ENCODE peak calls at places on chromosome 5, in nine cellular contexts. One of them, this sample, is unnamed.

GRCh38 chr5:107576736-107577440 is 93.8 kb downstream of the EFNA5 start:
- DNase-seq in SW480: no peak
- DNase-seq in GM23248: no peak
- DNase-seq in NCI-H524 treated with DMSO at 0.1 percent for 48 hours: no peak
- DNase-seq in stimulated activated CD8-positive, alpha-beta memory T cell treated with anti-CD3 and anti-CD28 coated beads, Interleukin-15, amount 100 ng/mL, for 24 hours: no peak
- DNase-seq in activated CD4-positive, CD25-positive, alpha-beta regulatory T cell treated with anti-CD3 and anti-CD28 coated beads, Interleukin-2, amount 50 U/mL, for 72 hours: no peak
- DNase-seq in WTC11: no peak
- DNase-seq in stimulated activated CD4-positive, alpha-beta T cell treated with anti-CD3 and anti-CD28 coated beads, Interleukin-15, amount 100 ng/mL, for 24 hours: no peak
- DNase-seq in mesendoderm: no peak
- DNase-seq in this sample: no peak

GRCh38 chr5:37665889-37666288 is 174.0 kb downstream of the GDNF start:
- DNase-seq in SW480: peak
- DNase-seq in GM23248: no peak
- DNase-seq in NCI-H524 treated with DMSO at 0.1 percent for 48 hours: peak
- DNase-seq in stimulated activated CD8-positive, alpha-beta memory T cell treated with anti-CD3 and anti-CD28 coated beads, Interleukin-15, amount 100 ng/mL, for 24 hours: no peak
- DNase-seq in activated CD4-positive, CD25-positive, alpha-beta regulatory T cell treated with anti-CD3 and anti-CD28 coated beads, Interleukin-2, amount 50 U/mL, for 72 hours: no peak
- DNase-seq in WTC11: no peak
- DNase-seq in stimulated activated CD4-positive, alpha-beta T cell treated with anti-CD3 and anti-CD28 coated beads, Interleukin-15, amount 100 ng/mL, for 24 hours: no peak
- DNase-seq in mesendoderm: no peak
- DNase-seq in this sample: no peak

GRCh38 chr5:54902817-54903473 is 82.4 kb downstream of the ESM1 start:
- DNase-seq in SW480: peak
- DNase-seq in GM23248: peak
- DNase-seq in NCI-H524 treated with DMSO at 0.1 percent for 48 hours: peak
- DNase-seq in stimulated activated CD8-positive, alpha-beta memory T cell treated with anti-CD3 and anti-CD28 coated beads, Interleukin-15, amount 100 ng/mL, for 24 hours: no peak
- DNase-seq in activated CD4-positive, CD25-positive, alpha-beta regulatory T cell treated with anti-CD3 and anti-CD28 coated beads, Interleukin-2, amount 50 U/mL, for 72 hours: peak
- DNase-seq in WTC11: no peak
- DNase-seq in stimulated activated CD4-positive, alpha-beta T cell treated with anti-CD3 and anti-CD28 coated beads, Interleukin-15, amount 100 ng/mL, for 24 hours: peak
- DNase-seq in mesendoderm: no peak
- DNase-seq in this sample: no peak

GRCh38 chr5:107736608-107737007 is 65.9 kb upstream of the EFNA5 start:
- DNase-seq in SW480: no peak
- DNase-seq in GM23248: no peak
- DNase-seq in NCI-H524 treated with DMSO at 0.1 percent for 48 hours: no peak
- DNase-seq in stimulated activated CD8-positive, alpha-beta memory T cell treated with anti-CD3 and anti-CD28 coated beads, Interleukin-15, amount 100 ng/mL, for 24 hours: no peak
- DNase-seq in activated CD4-positive, CD25-positive, alpha-beta regulatory T cell treated with anti-CD3 and anti-CD28 coated beads, Interleukin-2, amount 50 U/mL, for 72 hours: no peak
- DNase-seq in WTC11: no peak
- DNase-seq in stimulated activated CD4-positive, alpha-beta T cell treated with anti-CD3 and anti-CD28 coated beads, Interleukin-15, amount 100 ng/mL, for 24 hours: no peak
- DNase-seq in mesendoderm: no peak
- DNase-seq in this sample: no peak

GRCh38 chr5:158382473-158382872 is 523.5 kb upstream of the CLINT1 start:
- DNase-seq in SW480: peak
- DNase-seq in GM23248: peak
- DNase-seq in NCI-H524 treated with DMSO at 0.1 percent for 48 hours: no peak
- DNase-seq in stimulated activated CD8-positive, alpha-beta memory T cell treated with anti-CD3 and anti-CD28 coated beads, Interleukin-15, amount 100 ng/mL, for 24 hours: no peak
- DNase-seq in activated CD4-positive, CD25-positive, alpha-beta regulatory T cell treated with anti-CD3 and anti-CD28 coated beads, Interleukin-2, amount 50 U/mL, for 72 hours: no peak
- DNase-seq in WTC11: no peak
- DNase-seq in stimulated activated CD4-positive, alpha-beta T cell treated with anti-CD3 and anti-CD28 coated beads, Interleukin-15, amount 100 ng/mL, for 24 hours: peak
- DNase-seq in mesendoderm: peak
- DNase-seq in this sample: peak

GRCh38 chr5:123735384-123735783 is 223.4 kb downstream of the CSNK1G3 start:
- DNase-seq in SW480: no peak
- DNase-seq in GM23248: no peak
- DNase-seq in NCI-H524 treated with DMSO at 0.1 percent for 48 hours: no peak
- DNase-seq in stimulated activated CD8-positive, alpha-beta memory T cell treated with anti-CD3 and anti-CD28 coated beads, Interleukin-15, amount 100 ng/mL, for 24 hours: no peak
- DNase-seq in activated CD4-positive, CD25-positive, alpha-beta regulatory T cell treated with anti-CD3 and anti-CD28 coated beads, Interleukin-2, amount 50 U/mL, for 72 hours: no peak
- DNase-seq in WTC11: no peak
- DNase-seq in stimulated activated CD4-positive, alpha-beta T cell treated with anti-CD3 and anti-CD28 coated beads, Interleukin-15, amount 100 ng/mL, for 24 hours: no peak
- DNase-seq in mesendoderm: no peak
- DNase-seq in this sample: no peak

GRCh38 chr5:61286446-61287132 is 45.5 kb upstream of the ZSWIM6 start:
- DNase-seq in SW480: no peak
- DNase-seq in GM23248: peak
- DNase-seq in NCI-H524 treated with DMSO at 0.1 percent for 48 hours: no peak
- DNase-seq in stimulated activated CD8-positive, alpha-beta memory T cell treated with anti-CD3 and anti-CD28 coated beads, Interleukin-15, amount 100 ng/mL, for 24 hours: no peak
- DNase-seq in activated CD4-positive, CD25-positive, alpha-beta regulatory T cell treated with anti-CD3 and anti-CD28 coated beads, Interleukin-2, amount 50 U/mL, for 72 hours: no peak
- DNase-seq in WTC11: no peak
- DNase-seq in stimulated activated CD4-positive, alpha-beta T cell treated with anti-CD3 and anti-CD28 coated beads, Interleukin-15, amount 100 ng/mL, for 24 hours: no peak
- DNase-seq in mesendoderm: no peak
- DNase-seq in this sample: no peak

GRCh38 chr5:16897284-16897704 is 38.8 kb downstream of the MYO10 start:
- DNase-seq in SW480: peak
- DNase-seq in GM23248: no peak
- DNase-seq in NCI-H524 treated with DMSO at 0.1 percent for 48 hours: no peak
- DNase-seq in stimulated activated CD8-positive, alpha-beta memory T cell treated with anti-CD3 and anti-CD28 coated beads, Interleukin-15, amount 100 ng/mL, for 24 hours: no peak
- DNase-seq in activated CD4-positive, CD25-positive, alpha-beta regulatory T cell treated with anti-CD3 and anti-CD28 coated beads, Interleukin-2, amount 50 U/mL, for 72 hours: no peak
- DNase-seq in WTC11: no peak
- DNase-seq in stimulated activated CD4-positive, alpha-beta T cell treated with anti-CD3 and anti-CD28 coated beads, Interleukin-15, amount 100 ng/mL, for 24 hours: no peak
- DNase-seq in mesendoderm: peak
- DNase-seq in this sample: no peak

GRCh38 chr5:14172149-14172795 is 29.1 kb downstream of the TRIO start:
- DNase-seq in SW480: no peak
- DNase-seq in GM23248: peak
- DNase-seq in NCI-H524 treated with DMSO at 0.1 percent for 48 hours: peak
- DNase-seq in stimulated activated CD8-positive, alpha-beta memory T cell treated with anti-CD3 and anti-CD28 coated beads, Interleukin-15, amount 100 ng/mL, for 24 hours: no peak
- DNase-seq in activated CD4-positive, CD25-positive, alpha-beta regulatory T cell treated with anti-CD3 and anti-CD28 coated beads, Interleukin-2, amount 50 U/mL, for 72 hours: no peak
- DNase-seq in WTC11: no peak
- DNase-seq in stimulated activated CD4-positive, alpha-beta T cell treated with anti-CD3 and anti-CD28 coated beads, Interleukin-15, amount 100 ng/mL, for 24 hours: no peak
- DNase-seq in mesendoderm: no peak
- DNase-seq in this sample: no peak

GRCh38 chr5:95812100-95812472 is 10.4 kb downstream of the GLRX start:
- DNase-seq in SW480: peak
- DNase-seq in GM23248: peak
- DNase-seq in NCI-H524 treated with DMSO at 0.1 percent for 48 hours: no peak
- DNase-seq in stimulated activated CD8-positive, alpha-beta memory T cell treated with anti-CD3 and anti-CD28 coated beads, Interleukin-15, amount 100 ng/mL, for 24 hours: no peak
- DNase-seq in activated CD4-positive, CD25-positive, alpha-beta regulatory T cell treated with anti-CD3 and anti-CD28 coated beads, Interleukin-2, amount 50 U/mL, for 72 hours: no peak
- DNase-seq in WTC11: no peak
- DNase-seq in stimulated activated CD4-positive, alpha-beta T cell treated with anti-CD3 and anti-CD28 coated beads, Interleukin-15, amount 100 ng/mL, for 24 hours: peak
- DNase-seq in mesendoderm: no peak
- DNase-seq in this sample: no peak

GRCh38 chr5:179314606-179315355 is 30.5 kb downstream of the ADAMTS2 start:
- DNase-seq in SW480: no peak
- DNase-seq in GM23248: peak
- DNase-seq in NCI-H524 treated with DMSO at 0.1 percent for 48 hours: no peak
- DNase-seq in stimulated activated CD8-positive, alpha-beta memory T cell treated with anti-CD3 and anti-CD28 coated beads, Interleukin-15, amount 100 ng/mL, for 24 hours: no peak
- DNase-seq in activated CD4-positive, CD25-positive, alpha-beta regulatory T cell treated with anti-CD3 and anti-CD28 coated beads, Interleukin-2, amount 50 U/mL, for 72 hours: no peak
- DNase-seq in WTC11: peak
- DNase-seq in stimulated activated CD4-positive, alpha-beta T cell treated with anti-CD3 and anti-CD28 coated beads, Interleukin-15, amount 100 ng/mL, for 24 hours: no peak
- DNase-seq in mesendoderm: no peak
- DNase-seq in this sample: no peak

GRCh38 chr5:129387944-129388343 is 72.2 kb upstream of the ADAMTS19 start:
- DNase-seq in SW480: no peak
- DNase-seq in GM23248: no peak
- DNase-seq in NCI-H524 treated with DMSO at 0.1 percent for 48 hours: no peak
- DNase-seq in stimulated activated CD8-positive, alpha-beta memory T cell treated with anti-CD3 and anti-CD28 coated beads, Interleukin-15, amount 100 ng/mL, for 24 hours: no peak
- DNase-seq in activated CD4-positive, CD25-positive, alpha-beta regulatory T cell treated with anti-CD3 and anti-CD28 coated beads, Interleukin-2, amount 50 U/mL, for 72 hours: no peak
- DNase-seq in WTC11: no peak
- DNase-seq in stimulated activated CD4-positive, alpha-beta T cell treated with anti-CD3 and anti-CD28 coated beads, Interleukin-15, amount 100 ng/mL, for 24 hours: no peak
- DNase-seq in mesendoderm: no peak
- DNase-seq in this sample: no peak

GRCh38 chr5:39547548-39548154 is 122.9 kb upstream of the DAB2 start:
- DNase-seq in SW480: peak
- DNase-seq in GM23248: peak
- DNase-seq in NCI-H524 treated with DMSO at 0.1 percent for 48 hours: no peak
- DNase-seq in stimulated activated CD8-positive, alpha-beta memory T cell treated with anti-CD3 and anti-CD28 coated beads, Interleukin-15, amount 100 ng/mL, for 24 hours: no peak
- DNase-seq in activated CD4-positive, CD25-positive, alpha-beta regulatory T cell treated with anti-CD3 and anti-CD28 coated beads, Interleukin-2, amount 50 U/mL, for 72 hours: no peak
- DNase-seq in WTC11: no peak
- DNase-seq in stimulated activated CD4-positive, alpha-beta T cell treated with anti-CD3 and anti-CD28 coated beads, Interleukin-15, amount 100 ng/mL, for 24 hours: peak
- DNase-seq in mesendoderm: peak
- DNase-seq in this sample: peak

GRCh38 chr5:20601678-20602100 is 613.7 kb upstream of the CDH18 start:
- DNase-seq in SW480: peak
- DNase-seq in GM23248: peak
- DNase-seq in NCI-H524 treated with DMSO at 0.1 percent for 48 hours: peak
- DNase-seq in stimulated activated CD8-positive, alpha-beta memory T cell treated with anti-CD3 and anti-CD28 coated beads, Interleukin-15, amount 100 ng/mL, for 24 hours: no peak
- DNase-seq in activated CD4-positive, CD25-positive, alpha-beta regulatory T cell treated with anti-CD3 and anti-CD28 coated beads, Interleukin-2, amount 50 U/mL, for 72 hours: no peak
- DNase-seq in WTC11: peak
- DNase-seq in stimulated activated CD4-positive, alpha-beta T cell treated with anti-CD3 and anti-CD28 coated beads, Interleukin-15, amount 100 ng/mL, for 24 hours: no peak
- DNase-seq in mesendoderm: peak
- DNase-seq in this sample: peak

GRCh38 chr5:174581483-174581882 is 142.9 kb upstream of the MSX2 start:
- DNase-seq in SW480: peak
- DNase-seq in GM23248: peak
- DNase-seq in NCI-H524 treated with DMSO at 0.1 percent for 48 hours: no peak
- DNase-seq in stimulated activated CD8-positive, alpha-beta memory T cell treated with anti-CD3 and anti-CD28 coated beads, Interleukin-15, amount 100 ng/mL, for 24 hours: no peak
- DNase-seq in activated CD4-positive, CD25-positive, alpha-beta regulatory T cell treated with anti-CD3 and anti-CD28 coated beads, Interleukin-2, amount 50 U/mL, for 72 hours: no peak
- DNase-seq in WTC11: peak
- DNase-seq in stimulated activated CD4-positive, alpha-beta T cell treated with anti-CD3 and anti-CD28 coated beads, Interleukin-15, amount 100 ng/mL, for 24 hours: peak
- DNase-seq in mesendoderm: peak
- DNase-seq in this sample: no peak

GRCh38 chr5:143040622-143041021 is 270.4 kb downstream of the ARHGAP26 start:
- DNase-seq in SW480: peak
- DNase-seq in GM23248: no peak
- DNase-seq in NCI-H524 treated with DMSO at 0.1 percent for 48 hours: no peak
- DNase-seq in stimulated activated CD8-positive, alpha-beta memory T cell treated with anti-CD3 and anti-CD28 coated beads, Interleukin-15, amount 100 ng/mL, for 24 hours: no peak
- DNase-seq in activated CD4-positive, CD25-positive, alpha-beta regulatory T cell treated with anti-CD3 and anti-CD28 coated beads, Interleukin-2, amount 50 U/mL, for 72 hours: no peak
- DNase-seq in WTC11: no peak
- DNase-seq in stimulated activated CD4-positive, alpha-beta T cell treated with anti-CD3 and anti-CD28 coated beads, Interleukin-15, amount 100 ng/mL, for 24 hours: no peak
- DNase-seq in mesendoderm: no peak
- DNase-seq in this sample: no peak

GRCh38 chr5:179187229-179187678 is 127.1 kb downstream of the ZNF354C start:
- DNase-seq in SW480: no peak
- DNase-seq in GM23248: no peak
- DNase-seq in NCI-H524 treated with DMSO at 0.1 percent for 48 hours: no peak
- DNase-seq in stimulated activated CD8-positive, alpha-beta memory T cell treated with anti-CD3 and anti-CD28 coated beads, Interleukin-15, amount 100 ng/mL, for 24 hours: no peak
- DNase-seq in activated CD4-positive, CD25-positive, alpha-beta regulatory T cell treated with anti-CD3 and anti-CD28 coated beads, Interleukin-2, amount 50 U/mL, for 72 hours: no peak
- DNase-seq in WTC11: peak
- DNase-seq in stimulated activated CD4-positive, alpha-beta T cell treated with anti-CD3 and anti-CD28 coated beads, Interleukin-15, amount 100 ng/mL, for 24 hours: no peak
- DNase-seq in mesendoderm: peak
- DNase-seq in this sample: no peak

GRCh38 chr5:138276402-138277054 is 2.1 kb upstream of the GFRA3 start:
- DNase-seq in SW480: peak
- DNase-seq in GM23248: no peak
- DNase-seq in NCI-H524 treated with DMSO at 0.1 percent for 48 hours: no peak
- DNase-seq in stimulated activated CD8-positive, alpha-beta memory T cell treated with anti-CD3 and anti-CD28 coated beads, Interleukin-15, amount 100 ng/mL, for 24 hours: no peak
- DNase-seq in activated CD4-positive, CD25-positive, alpha-beta regulatory T cell treated with anti-CD3 and anti-CD28 coated beads, Interleukin-2, amount 50 U/mL, for 72 hours: no peak
- DNase-seq in WTC11: no peak
- DNase-seq in stimulated activated CD4-positive, alpha-beta T cell treated with anti-CD3 and anti-CD28 coated beads, Interleukin-15, amount 100 ng/mL, for 24 hours: no peak
- DNase-seq in mesendoderm: peak
- DNase-seq in this sample: no peak

GRCh38 chr5:179732918-179733763 is 519 bp downstream of the MAML1 start:
- DNase-seq in SW480: peak
- DNase-seq in GM23248: peak
- DNase-seq in NCI-H524 treated with DMSO at 0.1 percent for 48 hours: no peak
- DNase-seq in stimulated activated CD8-positive, alpha-beta memory T cell treated with anti-CD3 and anti-CD28 coated beads, Interleukin-15, amount 100 ng/mL, for 24 hours: no peak
- DNase-seq in activated CD4-positive, CD25-positive, alpha-beta regulatory T cell treated with anti-CD3 and anti-CD28 coated beads, Interleukin-2, amount 50 U/mL, for 72 hours: no peak
- DNase-seq in WTC11: peak
- DNase-seq in stimulated activated CD4-positive, alpha-beta T cell treated with anti-CD3 and anti-CD28 coated beads, Interleukin-15, amount 100 ng/mL, for 24 hours: peak
- DNase-seq in mesendoderm: peak
- DNase-seq in this sample: no peak

GRCh38 chr5:10502130-10502529 is 60.5 kb downstream of the ROPN1L start:
- DNase-seq in SW480: no peak
- DNase-seq in GM23248: no peak
- DNase-seq in NCI-H524 treated with DMSO at 0.1 percent for 48 hours: no peak
- DNase-seq in stimulated activated CD8-positive, alpha-beta memory T cell treated with anti-CD3 and anti-CD28 coated beads, Interleukin-15, amount 100 ng/mL, for 24 hours: no peak
- DNase-seq in activated CD4-positive, CD25-positive, alpha-beta regulatory T cell treated with anti-CD3 and anti-CD28 coated beads, Interleukin-2, amount 50 U/mL, for 72 hours: no peak
- DNase-seq in WTC11: no peak
- DNase-seq in stimulated activated CD4-positive, alpha-beta T cell treated with anti-CD3 and anti-CD28 coated beads, Interleukin-15, amount 100 ng/mL, for 24 hours: no peak
- DNase-seq in mesendoderm: no peak
- DNase-seq in this sample: no peak

GRCh38 chr5:143775258-143775657 is 36.7 kb upstream of the HMHB1 start:
- DNase-seq in SW480: no peak
- DNase-seq in GM23248: peak
- DNase-seq in NCI-H524 treated with DMSO at 0.1 percent for 48 hours: no peak
- DNase-seq in stimulated activated CD8-positive, alpha-beta memory T cell treated with anti-CD3 and anti-CD28 coated beads, Interleukin-15, amount 100 ng/mL, for 24 hours: no peak
- DNase-seq in activated CD4-positive, CD25-positive, alpha-beta regulatory T cell treated with anti-CD3 and anti-CD28 coated beads, Interleukin-2, amount 50 U/mL, for 72 hours: no peak
- DNase-seq in WTC11: no peak
- DNase-seq in stimulated activated CD4-positive, alpha-beta T cell treated with anti-CD3 and anti-CD28 coated beads, Interleukin-15, amount 100 ng/mL, for 24 hours: no peak
- DNase-seq in mesendoderm: no peak
- DNase-seq in this sample: no peak

GRCh38 chr5:6820851-6821479 is 107.7 kb downstream of the TENT4A start:
- DNase-seq in SW480: peak
- DNase-seq in GM23248: peak
- DNase-seq in NCI-H524 treated with DMSO at 0.1 percent for 48 hours: peak
- DNase-seq in stimulated activated CD8-positive, alpha-beta memory T cell treated with anti-CD3 and anti-CD28 coated beads, Interleukin-15, amount 100 ng/mL, for 24 hours: no peak
- DNase-seq in activated CD4-positive, CD25-positive, alpha-beta regulatory T cell treated with anti-CD3 and anti-CD28 coated beads, Interleukin-2, amount 50 U/mL, for 72 hours: peak
- DNase-seq in WTC11: peak
- DNase-seq in stimulated activated CD4-positive, alpha-beta T cell treated with anti-CD3 and anti-CD28 coated beads, Interleukin-15, amount 100 ng/mL, for 24 hours: peak
- DNase-seq in mesendoderm: peak
- DNase-seq in this sample: peak

GRCh38 chr5:148374693-148375360 is 8.9 kb upstream of the FBXO38 start:
- DNase-seq in SW480: peak
- DNase-seq in GM23248: peak
- DNase-seq in NCI-H524 treated with DMSO at 0.1 percent for 48 hours: no peak
- DNase-seq in stimulated activated CD8-positive, alpha-beta memory T cell treated with anti-CD3 and anti-CD28 coated beads, Interleukin-15, amount 100 ng/mL, for 24 hours: no peak
- DNase-seq in activated CD4-positive, CD25-positive, alpha-beta regulatory T cell treated with anti-CD3 and anti-CD28 coated beads, Interleukin-2, amount 50 U/mL, for 72 hours: no peak
- DNase-seq in WTC11: peak
- DNase-seq in stimulated activated CD4-positive, alpha-beta T cell treated with anti-CD3 and anti-CD28 coated beads, Interleukin-15, amount 100 ng/mL, for 24 hours: peak
- DNase-seq in mesendoderm: peak
- DNase-seq in this sample: peak

GRCh38 chr5:74392698-74393431 is 247.7 kb downstream of the ENC1 start:
- DNase-seq in SW480: peak
- DNase-seq in GM23248: peak
- DNase-seq in NCI-H524 treated with DMSO at 0.1 percent for 48 hours: no peak
- DNase-seq in stimulated activated CD8-positive, alpha-beta memory T cell treated with anti-CD3 and anti-CD28 coated beads, Interleukin-15, amount 100 ng/mL, for 24 hours: no peak
- DNase-seq in activated CD4-positive, CD25-positive, alpha-beta regulatory T cell treated with anti-CD3 and anti-CD28 coated beads, Interleukin-2, amount 50 U/mL, for 72 hours: no peak
- DNase-seq in WTC11: no peak
- DNase-seq in stimulated activated CD4-positive, alpha-beta T cell treated with anti-CD3 and anti-CD28 coated beads, Interleukin-15, amount 100 ng/mL, for 24 hours: no peak
- DNase-seq in mesendoderm: no peak
- DNase-seq in this sample: no peak

GRCh38 chr5:75434107-75434506 is 77.3 kb downstream of the CERT1 start:
- DNase-seq in SW480: no peak
- DNase-seq in GM23248: no peak
- DNase-seq in NCI-H524 treated with DMSO at 0.1 percent for 48 hours: no peak
- DNase-seq in stimulated activated CD8-positive, alpha-beta memory T cell treated with anti-CD3 and anti-CD28 coated beads, Interleukin-15, amount 100 ng/mL, for 24 hours: no peak
- DNase-seq in activated CD4-positive, CD25-positive, alpha-beta regulatory T cell treated with anti-CD3 and anti-CD28 coated beads, Interleukin-2, amount 50 U/mL, for 72 hours: no peak
- DNase-seq in WTC11: no peak
- DNase-seq in stimulated activated CD4-positive, alpha-beta T cell treated with anti-CD3 and anti-CD28 coated beads, Interleukin-15, amount 100 ng/mL, for 24 hours: no peak
- DNase-seq in mesendoderm: no peak
- DNase-seq in this sample: no peak

GRCh38 chr5:36417221-36417620 is 115.5 kb upstream of the RANBP3L start:
- DNase-seq in SW480: no peak
- DNase-seq in GM23248: peak
- DNase-seq in NCI-H524 treated with DMSO at 0.1 percent for 48 hours: no peak
- DNase-seq in stimulated activated CD8-positive, alpha-beta memory T cell treated with anti-CD3 and anti-CD28 coated beads, Interleukin-15, amount 100 ng/mL, for 24 hours: no peak
- DNase-seq in activated CD4-positive, CD25-positive, alpha-beta regulatory T cell treated with anti-CD3 and anti-CD28 coated beads, Interleukin-2, amount 50 U/mL, for 72 hours: no peak
- DNase-seq in WTC11: no peak
- DNase-seq in stimulated activated CD4-positive, alpha-beta T cell treated with anti-CD3 and anti-CD28 coated beads, Interleukin-15, amount 100 ng/mL, for 24 hours: no peak
- DNase-seq in mesendoderm: peak
- DNase-seq in this sample: no peak

GRCh38 chr5:154397652-154398406 is 48.0 kb upstream of the SAP30L start:
- DNase-seq in SW480: no peak
- DNase-seq in GM23248: no peak
- DNase-seq in NCI-H524 treated with DMSO at 0.1 percent for 48 hours: no peak
- DNase-seq in stimulated activated CD8-positive, alpha-beta memory T cell treated with anti-CD3 and anti-CD28 coated beads, Interleukin-15, amount 100 ng/mL, for 24 hours: no peak
- DNase-seq in activated CD4-positive, CD25-positive, alpha-beta regulatory T cell treated with anti-CD3 and anti-CD28 coated beads, Interleukin-2, amount 50 U/mL, for 72 hours: no peak
- DNase-seq in WTC11: no peak
- DNase-seq in stimulated activated CD4-positive, alpha-beta T cell treated with anti-CD3 and anti-CD28 coated beads, Interleukin-15, amount 100 ng/mL, for 24 hours: no peak
- DNase-seq in mesendoderm: no peak
- DNase-seq in this sample: no peak

GRCh38 chr5:109866051-109866450 is 176.3 kb downstream of the MAN2A1 start:
- DNase-seq in SW480: no peak
- DNase-seq in GM23248: peak
- DNase-seq in NCI-H524 treated with DMSO at 0.1 percent for 48 hours: no peak
- DNase-seq in stimulated activated CD8-positive, alpha-beta memory T cell treated with anti-CD3 and anti-CD28 coated beads, Interleukin-15, amount 100 ng/mL, for 24 hours: no peak
- DNase-seq in activated CD4-positive, CD25-positive, alpha-beta regulatory T cell treated with anti-CD3 and anti-CD28 coated beads, Interleukin-2, amount 50 U/mL, for 72 hours: no peak
- DNase-seq in WTC11: no peak
- DNase-seq in stimulated activated CD4-positive, alpha-beta T cell treated with anti-CD3 and anti-CD28 coated beads, Interleukin-15, amount 100 ng/mL, for 24 hours: no peak
- DNase-seq in mesendoderm: no peak
- DNase-seq in this sample: no peak

GRCh38 chr5:143355710-143356109 is 47.8 kb downstream of the NR3C1 start:
- DNase-seq in SW480: peak
- DNase-seq in GM23248: peak
- DNase-seq in NCI-H524 treated with DMSO at 0.1 percent for 48 hours: no peak
- DNase-seq in stimulated activated CD8-positive, alpha-beta memory T cell treated with anti-CD3 and anti-CD28 coated beads, Interleukin-15, amount 100 ng/mL, for 24 hours: no peak
- DNase-seq in activated CD4-positive, CD25-positive, alpha-beta regulatory T cell treated with anti-CD3 and anti-CD28 coated beads, Interleukin-2, amount 50 U/mL, for 72 hours: no peak
- DNase-seq in WTC11: no peak
- DNase-seq in stimulated activated CD4-positive, alpha-beta T cell treated with anti-CD3 and anti-CD28 coated beads, Interleukin-15, amount 100 ng/mL, for 24 hours: peak
- DNase-seq in mesendoderm: no peak
- DNase-seq in this sample: peak

GRCh38 chr5:6803981-6804550 is 90.8 kb downstream of the TENT4A start:
- DNase-seq in SW480: no peak
- DNase-seq in GM23248: no peak
- DNase-seq in NCI-H524 treated with DMSO at 0.1 percent for 48 hours: no peak
- DNase-seq in stimulated activated CD8-positive, alpha-beta memory T cell treated with anti-CD3 and anti-CD28 coated beads, Interleukin-15, amount 100 ng/mL, for 24 hours: no peak
- DNase-seq in activated CD4-positive, CD25-positive, alpha-beta regulatory T cell treated with anti-CD3 and anti-CD28 coated beads, Interleukin-2, amount 50 U/mL, for 72 hours: no peak
- DNase-seq in WTC11: no peak
- DNase-seq in stimulated activated CD4-positive, alpha-beta T cell treated with anti-CD3 and anti-CD28 coated beads, Interleukin-15, amount 100 ng/mL, for 24 hours: no peak
- DNase-seq in mesendoderm: no peak
- DNase-seq in this sample: no peak

GRCh38 chr5:2991884-2992283 is 240.4 kb upstream of the IRX2 start:
- DNase-seq in SW480: no peak
- DNase-seq in GM23248: no peak
- DNase-seq in NCI-H524 treated with DMSO at 0.1 percent for 48 hours: no peak
- DNase-seq in stimulated activated CD8-positive, alpha-beta memory T cell treated with anti-CD3 and anti-CD28 coated beads, Interleukin-15, amount 100 ng/mL, for 24 hours: no peak
- DNase-seq in activated CD4-positive, CD25-positive, alpha-beta regulatory T cell treated with anti-CD3 and anti-CD28 coated beads, Interleukin-2, amount 50 U/mL, for 72 hours: no peak
- DNase-seq in WTC11: no peak
- DNase-seq in stimulated activated CD4-positive, alpha-beta T cell treated with anti-CD3 and anti-CD28 coated beads, Interleukin-15, amount 100 ng/mL, for 24 hours: no peak
- DNase-seq in mesendoderm: no peak
- DNase-seq in this sample: no peak

This sample was measured in COLO829.